ENCODE peak calls at places on chromosomes 11 and 22, in four cellular contexts. C is CD8-positive, alpha-beta T cell; Z is Panc1; N is fibroblast of pulmonary artery. R is an unnamed sample.

GRCh38 chr11:85960678-85961077 is 105.5 kb downstream of the CCDC83 start:
- DNase-seq in C (no peak), Z (no peak), N (no peak), R (no peak)

GRCh38 chr11:7690648-7691047 is 15.6 kb downstream of the OVCH2 start:
- DNase-seq in C (no peak), Z (no peak), N (no peak), R (no peak)

GRCh38 chr11:43278302-43278956 is 33.4 kb upstream of the API5 start:
- DNase-seq in C (no peak), Z (no peak), N (peak), R (no peak)

GRCh38 chr22:23075525-23076216 is 5.4 kb downstream of the GNAZ start:
- DNase-seq in C (no peak), Z (no peak), N (no peak), R (no peak)

GRCh38 chr11:96267490-96268010 is 75.4 kb downstream of the MAML2 start:
- DNase-seq in C (peak), Z (no peak), N (peak), R (peak)

GRCh38 chr22:35310556-35311550 is 11.2 kb downstream of the TOM1 start:
- DNase-seq in C (no peak), Z (no peak), N (no peak), R (no peak)

GRCh38 chr11:44633641-44634040 is 68.2 kb downstream of the CD82 start:
- DNase-seq in C (peak), Z (no peak), N (peak), R (no peak)

GRCh38 chr11:67033661-67034166 is 10.8 kb downstream of the SYT12 start:
- DNase-seq in C (no peak), Z (no peak), N (peak), R (no peak)

GRCh38 chr11:23079382-23079813 is 219.1 kb upstream of the CCDC179 start:
- DNase-seq in C (no peak), Z (no peak), N (no peak), R (no peak)

GRCh38 chr11:119051440-119052162 is 5.4 kb downstream of the HYOU1 start:
- DNase-seq in C (no peak), Z (no peak), N (no peak), R (no peak)

GRCh38 chr22:45564349-45565030 is 61.8 kb downstream of the FBLN1 start:
- DNase-seq in C (no peak), Z (no peak), N (no peak), R (no peak)

GRCh38 chr22:45562102-45562501 is 59.4 kb downstream of the FBLN1 start:
- DNase-seq in C (no peak), Z (no peak), N (no peak), R (no peak)

GRCh38 chr22:45565171-45565570 is 62.5 kb downstream of the FBLN1 start:
- DNase-seq in C (no peak), Z (no peak), N (no peak), R (no peak)

GRCh38 chr22:45562537-45563361 is 60.1 kb downstream of the FBLN1 start:
- DNase-seq in C (no peak), Z (no peak), N (no peak), R (no peak)

DNA sequence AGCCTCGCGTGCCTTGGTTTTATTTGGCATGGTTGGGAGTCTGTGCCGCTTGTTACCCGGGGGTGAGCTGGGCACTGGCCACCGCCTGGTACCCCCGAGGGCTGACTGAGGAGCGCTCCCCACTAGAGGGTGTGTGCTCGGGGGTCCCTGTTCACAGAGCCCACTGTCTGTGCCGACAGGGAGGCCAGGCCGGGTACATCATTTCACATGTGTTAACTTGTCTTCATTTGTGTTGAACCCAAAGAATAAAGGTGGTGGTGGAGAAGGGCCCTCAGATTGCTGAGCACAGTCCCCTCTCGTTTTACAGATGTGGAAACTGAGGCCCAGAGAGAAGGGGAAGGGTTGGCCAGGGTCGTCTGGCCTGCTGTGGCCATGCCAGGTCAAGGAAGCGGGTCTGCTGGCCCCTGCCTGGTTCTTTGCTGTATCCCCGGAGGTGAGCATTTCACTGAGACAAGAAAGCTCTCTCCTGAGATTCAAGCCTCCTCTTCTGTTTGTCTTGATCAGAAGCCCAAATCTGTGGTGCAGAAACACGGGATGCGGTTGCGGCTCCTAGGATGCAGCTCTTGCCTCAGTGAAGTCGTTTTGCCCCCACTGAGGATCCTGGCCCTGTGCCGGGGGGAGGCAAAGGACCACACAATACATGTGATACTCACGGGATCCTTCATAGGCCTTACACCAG is 60.8 kb downstream of the FBLN1 start:
- DNase-seq in C (no peak), Z (no peak), N (no peak), R (no peak)
- TF ChIP-seq CTCF in C (no peak), Z (no peak), N (no peak), R (no peak)

GRCh38 chr22:18987765-18988164 is 51.7 kb upstream of the PRODH start:
- DNase-seq in C (no peak), Z (no peak), N (no peak), R (no peak)
- TF ChIP-seq CTCF in C (no peak), Z (no peak), N (peak), R (no peak)

GRCh38 chr11:34330653-34331052 is 27.2 kb downstream of the ABTB2 start:
- DNase-seq in C (no peak), Z (no peak), N (no peak), R (no peak)

GRCh38 chr11:34331736-34332135 is 26.1 kb downstream of the ABTB2 start:
- DNase-seq in C (no peak), Z (no peak), N (no peak), R (no peak)

GRCh38 chr11:34331329-34331728 is 26.5 kb downstream of the ABTB2 start:
- DNase-seq in C (no peak), Z (no peak), N (peak), R (no peak)

GRCh38 chr11:34333787-34334186 is 24.0 kb downstream of the ABTB2 start:
- DNase-seq in C (no peak), Z (no peak), N (no peak), R (no peak)

DNA sequence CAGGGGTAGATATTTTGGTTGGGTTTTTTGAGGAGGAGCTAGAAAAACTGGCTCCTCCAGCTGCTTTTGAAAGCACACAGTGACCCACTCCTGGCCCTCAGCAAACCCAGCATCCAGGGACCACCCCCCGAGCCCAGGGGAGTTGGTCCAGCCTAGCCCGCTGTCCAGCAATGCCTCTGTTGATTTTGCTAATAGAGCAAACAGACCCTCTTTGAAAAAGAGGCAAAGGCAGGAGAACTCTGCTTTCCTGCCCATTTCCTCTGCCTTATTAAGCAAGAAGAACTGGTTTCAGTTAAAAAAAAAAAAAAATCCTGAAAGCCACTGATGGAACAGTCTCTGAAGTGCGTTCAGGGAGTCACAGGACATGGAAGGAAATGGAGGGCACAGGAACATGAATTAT is 25.3 kb downstream of the ABTB2 start:
- DNase-seq in C (no peak), Z (no peak), N (no peak), R (no peak)
- TF ChIP-seq CTCF in C (no peak), Z (no peak), N (no peak), R (no peak)

GRCh38 chr11:35464308-35464707 is 45.0 kb upstream of the SLC1A2 start:
- DNase-seq in C (no peak), Z (no peak), N (no peak), R (no peak)
- TF ChIP-seq CTCF in C (no peak), Z (peak), N (peak), R (no peak)

DNA sequence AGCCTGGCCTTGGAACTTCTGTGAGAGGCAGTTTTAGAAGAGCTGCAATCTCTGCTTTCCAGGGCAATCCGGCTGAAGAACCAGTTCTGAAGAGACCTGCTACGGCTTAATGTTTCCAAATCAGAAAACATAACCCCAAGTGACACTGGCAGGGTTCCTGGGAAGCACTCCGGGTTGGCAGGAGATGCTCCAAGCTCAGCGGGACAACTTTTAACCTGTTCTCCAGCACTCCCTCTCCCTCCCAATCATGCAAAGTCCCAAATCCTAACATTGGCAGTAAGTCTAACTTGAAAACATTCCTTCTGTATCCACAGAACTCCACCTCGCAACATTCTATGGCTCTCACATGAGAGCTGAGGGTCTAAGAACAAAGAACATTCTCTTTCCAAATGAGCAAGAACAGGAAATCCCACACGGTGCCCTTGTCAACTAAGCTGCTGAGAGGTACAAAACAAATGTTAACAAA is 48.5 kb upstream of the MN1 start:
- DNase-seq in C (no peak), Z (no peak), N (peak), R (no peak)
- TF ChIP-seq CTCF in C (no peak), Z (no peak), N (no peak), R (no peak)

DNA sequence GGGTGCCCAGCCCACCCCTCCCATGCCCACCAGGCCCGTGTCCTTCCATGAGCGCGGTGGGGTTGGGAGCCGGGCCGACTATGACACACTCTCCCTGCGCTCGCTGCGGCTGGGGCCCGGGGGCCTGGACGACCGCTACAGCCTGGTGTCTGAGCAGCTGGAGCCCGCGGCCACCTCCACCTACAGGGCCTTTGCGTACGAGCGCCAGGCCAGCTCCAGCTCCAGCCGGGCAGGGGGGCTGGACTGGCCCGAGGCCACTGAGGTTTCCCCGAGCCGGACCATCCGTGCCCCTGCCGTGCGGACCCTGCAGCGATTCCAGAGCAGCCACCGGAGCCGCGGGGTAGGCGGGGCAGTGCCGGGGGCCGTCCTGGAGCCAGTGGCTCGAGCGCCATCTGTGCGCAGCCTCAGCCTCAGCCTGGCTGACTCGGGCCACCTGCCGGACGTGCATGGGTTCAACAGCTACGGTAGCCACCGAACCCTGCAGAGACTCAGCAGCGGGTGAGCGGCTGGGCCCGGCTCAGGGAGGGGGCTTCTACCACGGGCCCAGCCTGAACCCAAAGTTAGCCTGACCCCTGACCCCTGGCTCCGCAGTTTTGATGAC is 3.0 kb downstream of the PKP3 start:
- DNase-seq in C (no peak), Z (no peak), N (peak), R (peak)
- TF ChIP-seq CTCF in C (no peak), Z (peak), N (peak), R (peak)

GRCh38 chr22:26194877-26195276 is 25.6 kb downstream of the SEZ6L start:
- DNase-seq in C (no peak), Z (no peak), N (no peak), R (no peak)
- TF ChIP-seq CTCF in C (no peak), Z (no peak), N (no peak), R (no peak)

GRCh38 chr11:20110908-20111669 is 49.2 kb downstream of the DBX1 start:
- DNase-seq in C (peak), Z (peak), N (peak), R (no peak)
- TF ChIP-seq CTCF in C (peak), Z (peak), N (peak), R (peak)

R was measured in natural killer cell.